ENCODE peak calls at places on chromosome 20, in eight cellular contexts. One of them, this sample, is unnamed.

GRCh38 chr20:47360207-47360488 is 3.6 kb upstream of the ZMYND8 start:
- DNase-seq in heart left ventricle: peak; percentile 32
- DNase-seq in CD8-positive, alpha-beta T cell: no peak
- DNase-seq in colonic mucosa: peak; percentile 75
- DNase-seq in left ventricle myocardium inferior: no peak
- DNase-seq in breast epithelium: peak; percentile 87
- DNase-seq in upper lobe of left lung: peak; percentile 77
- DNase-seq in cardiac muscle cell: peak; percentile 91
- DNase-seq in this sample: no peak

GRCh38 chr20:34622821-34623451 is 54.0 kb downstream of the PIGU start:
- DNase-seq in upper lobe of left lung: peak; percentile 55
- DNase-seq in breast epithelium: no peak
- DNase-seq in colonic mucosa: no peak
- DNase-seq in CD8-positive, alpha-beta T cell: no peak
- DNase-seq in left ventricle myocardium inferior: no peak
- DNase-seq in cardiac muscle cell: peak; percentile 32
- DNase-seq in heart left ventricle: no peak
- DNase-seq in this sample: no peak

GRCh38 chr20:49132995-49133451 is 55.1 kb downstream of the STAU1 start:
- DNase-seq in upper lobe of left lung: no peak
- DNase-seq in heart left ventricle: peak; percentile 35
- DNase-seq in cardiac muscle cell: peak; percentile 86
- DNase-seq in breast epithelium: no peak
- DNase-seq in CD8-positive, alpha-beta T cell: no peak
- DNase-seq in left ventricle myocardium inferior: no peak
- DNase-seq in colonic mucosa: peak; percentile 43
- DNase-seq in this sample: peak; percentile 24

GRCh38 chr20:4476903-4477302 is 244.8 kb upstream of the PRND start:
- DNase-seq in breast epithelium: no peak
- DNase-seq in upper lobe of left lung: no peak
- DNase-seq in left ventricle myocardium inferior: no peak
- DNase-seq in cardiac muscle cell: no peak
- DNase-seq in CD8-positive, alpha-beta T cell: no peak
- DNase-seq in colonic mucosa: no peak
- DNase-seq in heart left ventricle: no peak
- DNase-seq in this sample: no peak

GRCh38 chr20:16368645-16369292 is 204.5 kb downstream of the KIF16B start:
- DNase-seq in cardiac muscle cell: peak; percentile 5
- DNase-seq in colonic mucosa: no peak
- DNase-seq in breast epithelium: no peak
- DNase-seq in heart left ventricle: no peak
- DNase-seq in left ventricle myocardium inferior: no peak
- DNase-seq in CD8-positive, alpha-beta T cell: no peak
- DNase-seq in upper lobe of left lung: no peak
- DNase-seq in this sample: no peak

GRCh38 chr20:49501917-49502316 is 19.4 kb upstream of the KCNB1 start:
- DNase-seq in left ventricle myocardium inferior: no peak
- DNase-seq in CD8-positive, alpha-beta T cell: no peak
- DNase-seq in cardiac muscle cell: peak; percentile 54
- DNase-seq in upper lobe of left lung: no peak
- DNase-seq in breast epithelium: no peak
- DNase-seq in heart left ventricle: no peak
- DNase-seq in colonic mucosa: no peak
- DNase-seq in this sample: no peak

GRCh38 chr20:16385891-16386290 is 187.4 kb downstream of the KIF16B start:
- DNase-seq in CD8-positive, alpha-beta T cell: no peak
- DNase-seq in breast epithelium: no peak
- DNase-seq in heart left ventricle: no peak
- DNase-seq in colonic mucosa: no peak
- DNase-seq in upper lobe of left lung: no peak
- DNase-seq in left ventricle myocardium inferior: no peak
- DNase-seq in cardiac muscle cell: no peak
- DNase-seq in this sample: no peak

GRCh38 chr20:3250091-3250504 is 11.1 kb upstream of the SLC4A11 start:
- DNase-seq in breast epithelium: no peak
- DNase-seq in left ventricle myocardium inferior: no peak
- DNase-seq in CD8-positive, alpha-beta T cell: no peak
- DNase-seq in colonic mucosa: no peak
- DNase-seq in cardiac muscle cell: no peak
- DNase-seq in upper lobe of left lung: no peak
- DNase-seq in heart left ventricle: no peak
- DNase-seq in this sample: no peak

GRCh38 chr20:20085071-20085470 is 32.7 kb downstream of the CFAP61 start:
- DNase-seq in breast epithelium: no peak
- DNase-seq in left ventricle myocardium inferior: peak; percentile 77
- DNase-seq in cardiac muscle cell: no peak
- DNase-seq in heart left ventricle: peak; percentile 73
- DNase-seq in upper lobe of left lung: peak; percentile 39
- DNase-seq in colonic mucosa: no peak
- DNase-seq in CD8-positive, alpha-beta T cell: no peak
- DNase-seq in this sample: no peak

GRCh38 chr20:22227301-22227700 is 357.1 kb downstream of the FOXA2 start:
- DNase-seq in cardiac muscle cell: no peak
- DNase-seq in CD8-positive, alpha-beta T cell: no peak
- DNase-seq in left ventricle myocardium inferior: no peak
- DNase-seq in heart left ventricle: no peak
- DNase-seq in breast epithelium: no peak
- DNase-seq in upper lobe of left lung: no peak
- DNase-seq in colonic mucosa: no peak
- DNase-seq in this sample: no peak

GRCh38 chr20:35820715-35821114 is 48.9 kb downstream of the PHF20 start:
- DNase-seq in heart left ventricle: no peak
- DNase-seq in left ventricle myocardium inferior: no peak
- DNase-seq in cardiac muscle cell: peak; percentile 34
- DNase-seq in CD8-positive, alpha-beta T cell: no peak
- DNase-seq in breast epithelium: no peak
- DNase-seq in colonic mucosa: no peak
- DNase-seq in upper lobe of left lung: no peak
- DNase-seq in this sample: no peak

GRCh38 chr20:48949304-48950170 is 28.0 kb downstream of the ARFGEF2 start:
- DNase-seq in colonic mucosa: no peak
- DNase-seq in cardiac muscle cell: no peak
- DNase-seq in left ventricle myocardium inferior: no peak
- DNase-seq in upper lobe of left lung: peak; percentile 36
- DNase-seq in heart left ventricle: no peak
- DNase-seq in CD8-positive, alpha-beta T cell: no peak
- DNase-seq in breast epithelium: no peak
- DNase-seq in this sample: no peak

GRCh38 chr20:10877345-10877744 is 203.5 kb upstream of the JAG1 start:
- DNase-seq in CD8-positive, alpha-beta T cell: no peak
- DNase-seq in heart left ventricle: peak; percentile 28
- DNase-seq in upper lobe of left lung: no peak
- DNase-seq in left ventricle myocardium inferior: peak; percentile 82
- DNase-seq in cardiac muscle cell: peak; percentile 70
- DNase-seq in breast epithelium: no peak
- DNase-seq in colonic mucosa: no peak
- DNase-seq in this sample: no peak

GRCh38 chr20:41155267-41155666 is 17.9 kb downstream of the PLCG1 start:
- DNase-seq in CD8-positive, alpha-beta T cell: no peak
- DNase-seq in upper lobe of left lung: no peak
- DNase-seq in colonic mucosa: no peak
- DNase-seq in left ventricle myocardium inferior: no peak
- DNase-seq in breast epithelium: no peak
- DNase-seq in heart left ventricle: no peak
- DNase-seq in cardiac muscle cell: no peak
- DNase-seq in this sample: no peak

GRCh38 chr20:37734228-37734980 is 40.6 kb downstream of the CTNNBL1 start:
- DNase-seq in left ventricle myocardium inferior: no peak
- DNase-seq in heart left ventricle: no peak
- DNase-seq in cardiac muscle cell: peak; percentile 87
- DNase-seq in breast epithelium: no peak
- DNase-seq in CD8-positive, alpha-beta T cell: no peak
- DNase-seq in upper lobe of left lung: no peak
- DNase-seq in colonic mucosa: no peak
- DNase-seq in this sample: no peak

GRCh38 chr20:13525225-13525940 is 113.3 kb downstream of the TASP1 start:
- DNase-seq in breast epithelium: no peak
- DNase-seq in cardiac muscle cell: peak; percentile 81
- DNase-seq in CD8-positive, alpha-beta T cell: no peak
- DNase-seq in heart left ventricle: no peak
- DNase-seq in colonic mucosa: no peak
- DNase-seq in upper lobe of left lung: no peak
- DNase-seq in left ventricle myocardium inferior: no peak
- DNase-seq in this sample: peak; percentile 87

GRCh38 chr20:23446505-23446904 is 6.2 kb downstream of the CST11 start:
- DNase-seq in heart left ventricle: no peak
- DNase-seq in cardiac muscle cell: peak; percentile 64
- DNase-seq in left ventricle myocardium inferior: peak; percentile 47
- DNase-seq in upper lobe of left lung: peak; percentile 50
- DNase-seq in CD8-positive, alpha-beta T cell: no peak
- DNase-seq in breast epithelium: no peak
- DNase-seq in colonic mucosa: peak; percentile 48
- DNase-seq in this sample: no peak

GRCh38 chr20:22944062-22944461 is 91.0 kb upstream of the SSTR4 start:
- DNase-seq in heart left ventricle: no peak
- DNase-seq in left ventricle myocardium inferior: no peak
- DNase-seq in colonic mucosa: no peak
- DNase-seq in CD8-positive, alpha-beta T cell: no peak
- DNase-seq in upper lobe of left lung: no peak
- DNase-seq in breast epithelium: no peak
- DNase-seq in cardiac muscle cell: peak; percentile 16
- DNase-seq in this sample: no peak

GRCh38 chr20:1950836-1951235 is 43.0 kb downstream of the PDYN start:
- DNase-seq in heart left ventricle: no peak
- DNase-seq in cardiac muscle cell: no peak
- DNase-seq in upper lobe of left lung: no peak
- DNase-seq in left ventricle myocardium inferior: no peak
- DNase-seq in CD8-positive, alpha-beta T cell: no peak
- DNase-seq in colonic mucosa: no peak
- DNase-seq in breast epithelium: no peak
- DNase-seq in this sample: no peak

GRCh38 chr20:1949711-1950110 is 44.1 kb downstream of the PDYN start:
- DNase-seq in heart left ventricle: no peak
- DNase-seq in upper lobe of left lung: no peak
- DNase-seq in CD8-positive, alpha-beta T cell: no peak
- DNase-seq in left ventricle myocardium inferior: no peak
- DNase-seq in colonic mucosa: no peak
- DNase-seq in breast epithelium: no peak
- DNase-seq in cardiac muscle cell: no peak
- DNase-seq in this sample: no peak

GRCh38 chr20:1947535-1947846 is 46.4 kb downstream of the PDYN start:
- DNase-seq in left ventricle myocardium inferior: no peak
- DNase-seq in cardiac muscle cell: no peak
- DNase-seq in colonic mucosa: no peak
- DNase-seq in upper lobe of left lung: no peak
- DNase-seq in breast epithelium: no peak
- DNase-seq in CD8-positive, alpha-beta T cell: no peak
- DNase-seq in heart left ventricle: no peak
- DNase-seq in this sample: no peak

GRCh38 chr20:1951436-1952115 is 42.3 kb downstream of the PDYN start:
- DNase-seq in left ventricle myocardium inferior: no peak
- DNase-seq in cardiac muscle cell: no peak
- DNase-seq in colonic mucosa: no peak
- DNase-seq in upper lobe of left lung: no peak
- DNase-seq in breast epithelium: no peak
- DNase-seq in heart left ventricle: no peak
- DNase-seq in CD8-positive, alpha-beta T cell: no peak
- DNase-seq in this sample: no peak

GRCh38 chr20:1949306-1949705 is 44.6 kb downstream of the PDYN start:
- DNase-seq in colonic mucosa: no peak
- DNase-seq in upper lobe of left lung: no peak
- DNase-seq in left ventricle myocardium inferior: no peak
- DNase-seq in CD8-positive, alpha-beta T cell: no peak
- DNase-seq in cardiac muscle cell: no peak
- DNase-seq in breast epithelium: no peak
- DNase-seq in heart left ventricle: no peak
- DNase-seq in this sample: no peak
- H3K4me3 ChIP-seq in colonic mucosa: no peak overlapping the region
- H3K4me3 ChIP-seq in upper lobe of left lung: no peak overlapping the region
- H3K4me3 ChIP-seq in left ventricle myocardium inferior: no peak overlapping the region
- H3K4me3 ChIP-seq in CD8-positive, alpha-beta T cell: no peak overlapping the region
- H3K4me3 ChIP-seq in cardiac muscle cell: no peak overlapping the region
- H3K4me3 ChIP-seq in breast epithelium: no peak overlapping the region
- H3K4me3 ChIP-seq in heart left ventricle: no peak overlapping the region
- H3K4me3 ChIP-seq in this sample: no peak overlapping the region

GRCh38 chr20:57450419-57450818 is 59.2 kb downstream of the RBM38 start:
- DNase-seq in left ventricle myocardium inferior: peak; percentile 56
- DNase-seq in CD8-positive, alpha-beta T cell: no peak
- DNase-seq in cardiac muscle cell: peak; percentile 73
- DNase-seq in heart left ventricle: peak; percentile 65
- DNase-seq in colonic mucosa: peak; percentile 44
- DNase-seq in upper lobe of left lung: peak; percentile 79
- DNase-seq in breast epithelium: no peak
- DNase-seq in this sample: no peak
- TF ChIP-seq CTCF in left ventricle myocardium inferior: no peak
- TF ChIP-seq CTCF in CD8-positive, alpha-beta T cell: no peak
- TF ChIP-seq CTCF in cardiac muscle cell: no peak
- TF ChIP-seq CTCF in heart left ventricle: no peak
- TF ChIP-seq CTCF in colonic mucosa: no peak
- TF ChIP-seq CTCF in upper lobe of left lung: no peak
- TF ChIP-seq CTCF in breast epithelium: no peak
- TF ChIP-seq CTCF in this sample: no peak

DNA sequence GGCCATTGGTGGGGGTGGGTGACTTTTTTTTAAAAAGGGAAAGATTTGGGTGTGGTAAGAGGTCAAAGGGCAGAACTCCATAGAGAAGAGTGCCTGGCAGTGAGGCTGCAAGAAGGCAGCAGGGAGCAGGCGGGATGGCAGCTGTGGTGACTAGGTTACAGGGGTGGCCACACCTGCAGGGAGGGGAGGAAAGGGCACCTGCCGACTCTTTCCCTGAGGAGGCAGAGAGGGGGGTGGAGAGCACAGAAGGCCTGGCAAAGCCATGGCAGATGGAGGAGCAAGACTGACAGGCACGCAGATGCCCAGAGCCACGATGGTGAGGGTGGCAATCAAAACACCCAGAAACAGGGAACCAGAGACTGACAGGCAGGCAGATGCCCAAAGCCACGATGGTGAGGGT is 19.2 kb downstream of the CST7 start:
- DNase-seq in cardiac muscle cell: no peak
- DNase-seq in breast epithelium: no peak
- DNase-seq in heart left ventricle: no peak
- DNase-seq in upper lobe of left lung: no peak
- DNase-seq in colonic mucosa: no peak
- DNase-seq in left ventricle myocardium inferior: no peak
- DNase-seq in CD8-positive, alpha-beta T cell: no peak
- DNase-seq in this sample: no peak
- H3K36me3 ChIP-seq in cardiac muscle cell: peaks cover 9% of the 10 kb centered on the region
- H3K36me3 ChIP-seq in breast epithelium: no peaks in the 10 kb centered on the region
- H3K36me3 ChIP-seq in heart left ventricle: peaks cover 98% of the 10 kb centered on the region
- H3K36me3 ChIP-seq in upper lobe of left lung: peaks cover 99% of the 10 kb centered on the region
- H3K36me3 ChIP-seq in colonic mucosa: no peaks in the 10 kb centered on the region
- H3K36me3 ChIP-seq in left ventricle myocardium inferior: peaks cover 94% of the 10 kb centered on the region
- H3K36me3 ChIP-seq in CD8-positive, alpha-beta T cell: peaks cover 62% of the 10 kb centered on the region
- H3K36me3 ChIP-seq in this sample: peaks cover 20% of the 10 kb centered on the region

GRCh38 chr20:7010584-7010983 is 243.1 kb downstream of the BMP2 start:
- DNase-seq in heart left ventricle: no peak
- DNase-seq in cardiac muscle cell: peak; percentile 2
- DNase-seq in CD8-positive, alpha-beta T cell: no peak
- DNase-seq in upper lobe of left lung: peak; percentile 51
- DNase-seq in colonic mucosa: no peak
- DNase-seq in breast epithelium: no peak
- DNase-seq in left ventricle myocardium inferior: no peak
- DNase-seq in this sample: no peak
- H3K4me3 ChIP-seq in heart left ventricle: no peak overlapping the region
- H3K4me3 ChIP-seq in cardiac muscle cell: no peak overlapping the region
- H3K4me3 ChIP-seq in CD8-positive, alpha-beta T cell: no peak overlapping the region
- H3K4me3 ChIP-seq in upper lobe of left lung: no peak overlapping the region
- H3K4me3 ChIP-seq in colonic mucosa: no peak overlapping the region
- H3K4me3 ChIP-seq in breast epithelium: no peak overlapping the region
- H3K4me3 ChIP-seq in left ventricle myocardium inferior: no peak overlapping the region
- H3K4me3 ChIP-seq in this sample: no peak overlapping the region